ENCODE peak calls at places on chromosomes 5 and 9, in ten cellular contexts. R is Peyer's patch, I is IMR-90, Y is uterus, D is heart left ventricle, L is tibial nerve, W is spleen, S is A549, Z is H1, E is transverse colon. T is an unnamed sample.

GRCh38 chr9:93308158-93308602 is 124.2 kb downstream of the WNK2 start:
- DNase-seq in R (no peak), I (no peak), Y (peak; percentile 13), D (no peak), L (no peak), W (peak; percentile 59), S (no peak), Z (no peak), E (peak; percentile 4), T (no peak)

GRCh38 chr9:89234636-89235035 is 56.0 kb upstream of the SHC3 start:
- DNase-seq in R (no peak), I (peak; percentile 13), Y (peak; percentile 34), D (no peak), L (no peak), W (no peak), S (peak; percentile 39), Z (no peak), E (no peak), T (no peak)

GRCh38 chr5:167999182-167999581 is 292.3 kb upstream of the WWC1 start:
- DNase-seq in R (no peak), I (no peak), Y (no peak), D (peak; percentile 59), L (no peak), W (no peak), S (no peak), Z (no peak), E (no peak), T (no peak)

GRCh38 chr9:89046832-89047231 is 55.6 kb downstream of the S1PR3 start:
- DNase-seq in R (no peak), I (peak; percentile 38), Y (no peak), D (no peak), L (no peak), W (no peak), S (no peak), Z (no peak), E (no peak), T (no peak)

GRCh38 chr9:38084556-38084880 is 15.5 kb upstream of the SHB start:
- DNase-seq in R (no peak), I (no peak), Y (no peak), D (no peak), L (no peak), W (peak; percentile 70), S (no peak), Z (no peak), E (no peak), T (peak; percentile 72)

GRCh38 chr5:176587398-176587797 is 22.6 kb downstream of the GPRIN1 start:
- DNase-seq in R (no peak), I (no peak), Y (no peak), D (no peak), L (no peak), W (no peak), S (no peak), Z (no peak), E (no peak), T (no peak)

GRCh38 chr9:16901589-16901988 is 31.1 kb upstream of the BNC2 start:
- DNase-seq in R (no peak), I (peak; percentile 31), Y (no peak), D (no peak), L (no peak), W (no peak), S (no peak), Z (no peak), E (no peak), T (no peak)

GRCh38 chr5:43316421-43316820 is 3.2 kb upstream of the HMGCS1 start:
- DNase-seq in R (no peak), I (no peak), Y (no peak), D (no peak), L (no peak), W (no peak), S (no peak), Z (no peak), E (no peak), T (no peak)

DNA sequence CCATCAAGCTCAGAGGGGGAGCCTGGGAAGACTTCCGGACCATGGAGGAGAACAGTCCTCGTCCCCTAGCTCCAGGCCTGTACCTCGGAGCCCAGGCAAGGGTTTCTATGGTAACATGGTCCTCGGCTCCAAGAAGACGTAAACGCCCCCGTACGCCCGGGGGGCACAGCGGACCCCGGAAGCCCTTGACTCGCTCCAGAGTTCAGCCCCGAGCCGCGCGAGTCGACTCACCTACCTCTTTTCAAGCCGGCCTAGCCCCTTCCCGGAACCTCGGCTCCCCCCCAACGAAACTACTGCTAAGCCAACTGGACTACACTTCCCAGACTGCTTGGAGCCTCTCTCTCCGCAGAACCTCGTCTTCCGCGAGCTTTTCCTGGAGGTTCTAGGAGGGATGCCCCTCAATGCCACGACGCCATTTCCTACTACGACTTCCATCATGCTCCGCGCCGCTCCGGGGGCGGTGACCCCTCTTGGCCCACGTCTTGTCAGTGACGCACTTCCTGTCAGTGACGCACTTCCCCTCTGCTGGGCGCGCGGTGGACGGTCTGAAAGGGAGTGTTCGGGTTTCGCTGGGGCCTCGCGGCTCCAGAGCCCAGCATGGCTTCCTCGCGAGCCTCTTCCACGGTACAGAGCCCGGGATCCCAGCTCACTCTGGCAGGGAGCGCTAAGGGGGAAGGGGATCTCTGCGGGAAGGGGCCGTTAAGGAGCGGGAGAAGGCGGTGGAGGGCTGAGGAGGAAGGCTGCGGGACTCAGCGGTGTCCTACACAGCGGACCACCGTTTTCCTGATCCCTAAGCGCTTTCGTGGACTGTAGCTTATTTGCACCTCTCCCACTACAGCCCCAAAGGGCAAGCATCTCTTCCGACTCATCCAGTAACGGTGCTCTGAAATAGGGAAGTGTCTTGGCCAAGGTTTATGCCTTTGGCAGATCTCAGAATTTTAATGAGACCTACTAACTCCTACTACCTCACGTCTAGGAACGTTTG is at the start of the genes CDC26 and PRPF4:
- DNase-seq in R (peak; percentile 98), I (peak; percentile 99), Y (peak; percentile 97), D (peak; percentile 98), L (peak; percentile 97), W (peak; percentile 98), S (peak; percentile 98), Z (peak; percentile 89), E (peak; percentile 98), T (peak; percentile 99)
- TF ChIP-seq POLR2A in R (peak; percentile 90), I (peak; percentile 97), Y (peak; percentile 96), D (peak; percentile 60), L (peak; percentile 94), W (peak; percentile 88), S (peak; percentile 95), Z (peak; percentile 96), E (peak; percentile 97), T (no peak)

DNA sequence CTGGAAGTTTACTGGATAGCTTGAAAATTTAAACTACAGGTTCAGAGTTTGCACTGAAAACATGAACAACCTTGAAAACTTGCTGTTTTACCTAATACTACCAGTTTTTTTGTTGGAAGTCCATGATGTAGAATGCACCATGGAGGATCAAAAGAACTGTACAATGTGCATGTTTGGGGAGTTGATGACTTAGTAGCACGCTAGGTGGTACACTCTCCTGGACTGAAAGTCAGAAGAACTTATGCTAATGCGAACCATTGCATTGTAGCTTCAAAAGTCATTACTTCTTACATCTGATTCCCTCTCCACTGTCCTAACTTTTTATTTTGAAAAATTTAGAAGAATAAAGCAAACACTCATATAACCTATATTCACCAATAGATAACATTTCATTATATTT is 211.0 kb downstream of the OSTF1 start:
- DNase-seq in R (no peak), I (no peak), Y (no peak), D (no peak), L (no peak), W (no peak), S (peak; percentile 7), Z (no peak), E (no peak), T (no peak)
- TF ChIP-seq CTCF in R (no peak), I (no peak), Y (no peak), D (no peak), L (no peak), W (no peak), S (no peak), Z (no peak), E (no peak), T (no peak)

GRCh38 chr5:174729075-174729680 is 4.8 kb downstream of the MSX2 start:
- DNase-seq in R (no peak), I (no peak), Y (no peak), D (no peak), L (no peak), W (no peak), S (no peak), Z (no peak), E (no peak), T (no peak)

GRCh38 chr5:174732040-174733020 is 7.9 kb downstream of the MSX2 start:
- DNase-seq in R (no peak), I (no peak), Y (no peak), D (no peak), L (no peak), W (no peak), S (no peak), Z (no peak), E (no peak), T (no peak)

GRCh38 chr5:174733836-174734235 is 9.5 kb downstream of the MSX2 start:
- DNase-seq in R (no peak), I (no peak), Y (no peak), D (no peak), L (no peak), W (no peak), S (no peak), Z (no peak), E (no peak), T (no peak)

GRCh38 chr5:174733091-174733690 is 8.8 kb downstream of the MSX2 start:
- DNase-seq in R (no peak), I (no peak), Y (no peak), D (no peak), L (no peak), W (no peak), S (no peak), Z (no peak), E (no peak), T (no peak)

GRCh38 chr5:174731214-174732039 is 7.0 kb downstream of the MSX2 start:
- DNase-seq in R (no peak), I (no peak), Y (no peak), D (no peak), L (no peak), W (no peak), S (no peak), Z (no peak), E (no peak), T (no peak)
- H3K4me3 ChIP-seq in R (no peak overlapping the region), I (no peak overlapping the region), Y (no peak overlapping the region), D (no peak overlapping the region), L (no peak overlapping the region), W (no peak overlapping the region), S (no peak overlapping the region), Z (peak overlapping the region; percentile 1), E (no peak overlapping the region), T (no peak overlapping the region)

DNA sequence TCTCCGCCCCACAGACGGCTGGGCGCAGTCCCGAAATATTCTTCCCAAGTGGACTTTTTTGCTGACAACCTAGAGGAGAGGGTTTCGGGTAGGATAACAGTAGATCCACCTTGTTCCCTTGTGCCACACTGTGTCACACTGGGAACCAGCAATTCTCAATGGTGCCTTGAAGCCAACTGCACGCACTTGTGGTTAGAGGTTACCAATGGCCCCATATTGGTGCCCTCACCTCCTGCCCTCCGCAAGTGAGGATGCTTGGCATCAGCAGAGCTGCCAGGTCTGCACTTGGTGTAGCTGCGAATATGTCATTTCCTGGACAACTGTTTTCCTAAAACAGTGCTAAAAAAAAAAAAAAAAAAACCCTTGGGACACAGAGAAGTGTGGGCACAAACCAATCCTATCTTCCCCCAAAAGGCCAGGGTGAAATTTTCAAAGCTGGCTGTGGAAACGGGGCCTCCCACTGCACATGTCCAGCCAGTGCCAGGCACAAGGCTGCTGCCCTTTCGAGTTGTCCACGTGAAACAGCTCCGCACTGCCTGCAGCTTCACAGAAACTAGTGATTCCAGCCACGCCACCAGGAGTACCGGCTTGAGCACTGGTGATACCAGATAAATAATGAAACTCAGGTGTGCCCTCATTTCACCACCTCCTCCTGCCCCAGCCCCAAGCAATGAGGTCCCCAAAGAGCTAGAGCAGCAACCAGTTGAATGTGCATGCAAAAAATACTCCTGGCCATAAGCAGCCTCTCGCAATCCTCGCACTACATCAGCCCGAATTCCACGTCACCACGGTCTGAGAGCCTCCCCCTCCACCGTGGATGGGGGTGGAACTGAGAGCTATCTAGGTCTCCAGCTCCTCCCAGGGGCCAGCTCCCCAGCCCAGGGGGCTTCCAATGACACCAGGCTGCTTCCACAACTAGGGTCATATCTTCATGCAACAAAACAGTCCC is 51.2 kb downstream of the USP20 start:
- DNase-seq in R (no peak), I (no peak), Y (no peak), D (no peak), L (no peak), W (peak; percentile 83), S (no peak), Z (no peak), E (peak; percentile 52), T (no peak)
- TF ChIP-seq POLR2A in R (no peak), I (no peak), Y (no peak), D (no peak), L (no peak), W (no peak), S (no peak), Z (no peak), E (no peak), T (no peak)

T was measured in lower leg skin.